ENCODE peak calls at places on chromosomes 7 and 10, in seven cellular contexts. N is MV-4-11, V is stromal cell of bone marrow, H is psoas muscle, G is T1000, Z is KBM-7, L is GM12892. C is an unnamed sample.

GRCh38 chr10:31706921-31707571 is 221.6 kb downstream of the ARHGAP12 start:
- DNase-seq in L (no peak), H (peak), Z (peak), V (no peak), G (no peak), N (peak), C (peak)

GRCh38 chr10:99435986-99436633 is 5.7 kb upstream of the GOT1 start:
- DNase-seq in H (no peak), N (peak), Z (peak), V (peak), G (no peak), L (no peak), C (no peak)

GRCh38 chr10:23094786-23095403 is 484 bp upstream of the MSRB2 start:
- DNase-seq in L (no peak), H (no peak), G (no peak), N (no peak), Z (no peak), V (no peak), C (no peak)

GRCh38 chr10:60032723-60033122 is 126.4 kb upstream of the CCDC6 start:
- DNase-seq in G (no peak), Z (peak), V (peak), H (peak), L (no peak), N (peak), C (peak)

GRCh38 chr7:45882465-45882810 is 5.8 kb upstream of the IGFBP1 start:
- DNase-seq in G (no peak), V (no peak), Z (no peak), H (no peak), L (no peak), N (no peak), C (no peak)

GRCh38 chr10:66917104-66917503 is 8.7 kb upstream of the LRRTM3 start:
- DNase-seq in Z (no peak), N (no peak), G (no peak), V (no peak), H (no peak), L (no peak), C (no peak)

GRCh38 chr10:124419635-124420034 is 912 bp upstream of the OAT start:
- DNase-seq in V (no peak), H (no peak), Z (no peak), G (no peak), N (no peak), L (no peak), C (no peak)

GRCh38 chr7:95933618-95934017 is 161.3 kb downstream of the DYNC1I1 start:
- DNase-seq in Z (no peak), L (no peak), V (no peak), N (no peak), H (no peak), G (no peak), C (no peak)

GRCh38 chr10:33899578-33900531 is 565.4 kb upstream of the NRP1 start:
- DNase-seq in Z (no peak), L (no peak), V (no peak), N (no peak), H (no peak), G (no peak), C (no peak)

GRCh38 chr10:30756896-30757295 is 127.3 kb upstream of the LYZL2 start:
- DNase-seq in V (no peak), H (no peak), L (no peak), N (peak), Z (no peak), G (no peak), C (no peak)

GRCh38 chr7:73623798-73624668 is at the start of gene MLXIPL:
- DNase-seq in H (peak), Z (no peak), N (peak), V (no peak), G (no peak), L (peak), C (peak)

GRCh38 chr10:122051609-122052385 is 62.8 kb downstream of the TACC2 start:
- DNase-seq in Z (peak), H (peak), G (peak), V (no peak), L (no peak), N (peak), C (no peak)

GRCh38 chr7:101625076-101625914 is 3.8 kb downstream of the MYL10 start:
- DNase-seq in L (no peak), V (no peak), Z (no peak), H (no peak), G (no peak), N (no peak), C (no peak)

GRCh38 chr7:113367187-113367586 is 248.8 kb upstream of the SMIM30 start:
- DNase-seq in H (no peak), V (peak), G (no peak), Z (no peak), N (no peak), L (no peak), C (no peak)

GRCh38 chr7:40704172-40704571 is 569.4 kb downstream of the SUGCT start:
- DNase-seq in V (no peak), Z (no peak), H (no peak), L (no peak), G (no peak), N (no peak), C (no peak)

GRCh38 chr7:27088002-27088931 is 7.5 kb downstream of the HOXA1 start:
- DNase-seq in G (no peak), N (no peak), V (no peak), Z (no peak), L (no peak), H (no peak), C (no peak)

C was measured in GM19239.